ENCODE peak calls at places on chromosomes 7 and 10, in nine cellular contexts. P, T, W, Y, Z, M, H, R and F are unnamed samples.

GRCh38 chr10:79230563-79231249 is 116.6 kb upstream of the PPIF start:
- DNase-seq in P (no peak), T (no peak), W (no peak), Y (no peak), Z (no peak), M (no peak), H (no peak), R (no peak), F (no peak)

GRCh38 chr10:78738457-78738856 is 330.3 kb upstream of the ZMIZ1 start:
- DNase-seq in P (no peak), T (no peak), W (no peak), Y (no peak), Z (no peak), M (no peak), H (no peak), R (no peak), F (no peak)

GRCh38 chr7:120864146-120864920 is 6.4 kb upstream of the TSPAN12 start:
- DNase-seq in P (no peak), T (no peak), W (no peak), Y (no peak), Z (peak), M (no peak), H (no peak), R (no peak), F (no peak)

GRCh38 chr7:28662236-28662635 is 249.9 kb downstream of the CREB5 start:
- DNase-seq in P (no peak), T (no peak), W (no peak), Y (peak), Z (no peak), M (peak), H (no peak), R (no peak), F (no peak)

GRCh38 chr7:24572421-24573007 is 738 bp upstream of the PALS2 start:
- DNase-seq in P (no peak), T (no peak), W (peak), Y (no peak), Z (no peak), M (peak), H (no peak), R (no peak), F (peak)

GRCh38 chr7:159016591-159016990 is 128.1 kb downstream of the VIPR2 start:
- DNase-seq in P (no peak), T (no peak), W (no peak), Y (no peak), Z (no peak), M (no peak), H (no peak), R (no peak), F (no peak)

GRCh38 chr7:142196066-142196840 is 61.6 kb downstream of the PRSS58 start:
- DNase-seq in P (no peak), T (no peak), W (peak), Y (no peak), Z (peak), M (no peak), H (no peak), R (no peak), F (no peak)

GRCh38 chr10:77844713-77845454 is 81.7 kb downstream of the DLG5 start:
- DNase-seq in P (no peak), T (no peak), W (peak), Y (no peak), Z (peak), M (no peak), H (no peak), R (no peak), F (no peak)

GRCh38 chr7:39650676-39651075 is 27.3 kb downstream of the RALA start:
- DNase-seq in P (no peak), T (no peak), W (peak), Y (no peak), Z (no peak), M (no peak), H (no peak), R (no peak), F (no peak)

GRCh38 chr7:99209781-99210180 is 1.9 kb upstream of the KPNA7 start:
- DNase-seq in P (no peak), T (no peak), W (no peak), Y (no peak), Z (no peak), M (no peak), H (no peak), R (no peak), F (no peak)

GRCh38 chr10:46539596-46540411 is 16.7 kb downstream of the GPRIN2 start:
- DNase-seq in P (no peak), T (no peak), W (peak), Y (no peak), Z (peak), M (peak), H (no peak), R (no peak), F (no peak)

GRCh38 chr7:14242186-14242585 is 252.7 kb upstream of the ETV1 start:
- DNase-seq in P (no peak), T (peak), W (no peak), Y (no peak), Z (no peak), M (no peak), H (no peak), R (no peak), F (no peak)

GRCh38 chr10:107022600-107023354 is 141.7 kb downstream of the SORCS1 start:
- DNase-seq in P (no peak), T (peak), W (no peak), Y (no peak), Z (no peak), M (no peak), H (no peak), R (no peak), F (no peak)

GRCh38 chr10:48444861-48445841 is 138.7 kb downstream of the MAPK8 start:
- DNase-seq in P (no peak), T (peak), W (no peak), Y (no peak), Z (no peak), M (no peak), H (no peak), R (no peak), F (no peak)

GRCh38 chr7:157096286-157097055 is 42.3 kb upstream of the UBE3C start:
- DNase-seq in P (no peak), T (no peak), W (no peak), Y (no peak), Z (no peak), M (no peak), H (no peak), R (no peak), F (no peak)

GRCh38 chr7:149887311-149887710 is 13.5 kb downstream of the ATP6V0E2 start:
- DNase-seq in P (no peak), T (no peak), W (no peak), Y (no peak), Z (no peak), M (no peak), H (no peak), R (no peak), F (no peak)

GRCh38 chr7:111137296-111138195 is 46.6 kb downstream of the LRRN3 start:
- DNase-seq in P (no peak), T (peak), W (peak), Y (peak), Z (no peak), M (peak), H (no peak), R (no peak), F (peak)

GRCh38 chr10:45339896-45340295 is 24.5 kb upstream of the OR13A1 start:
- DNase-seq in P (no peak), T (no peak), W (no peak), Y (no peak), Z (no peak), M (no peak), H (no peak), R (no peak), F (no peak)

GRCh38 chr7:18287482-18287881 is 208.1 kb upstream of the HDAC9 start:
- DNase-seq in P (no peak), T (peak), W (no peak), Y (no peak), Z (no peak), M (no peak), H (no peak), R (no peak), F (no peak)

GRCh38 chr7:129401228-129401967 is 32.8 kb upstream of the STRIP2 start:
- DNase-seq in P (no peak), T (no peak), W (no peak), Y (no peak), Z (peak), M (no peak), H (no peak), R (no peak), F (no peak)